ENCODE peak calls at places on chromosomes 11 and 22, in four cellular contexts. R is GM12865, X is tibial artery, S is colonic mucosa. H is an unnamed sample.

GRCh38 chr22:24010018-24010391 is 1.1 kb upstream of the CABIN1 start:
- DNase-seq in R (no peak), X (no peak), S (no peak), H (no peak)

GRCh38 chr11:115222218-115222862 is 281.9 kb downstream of the CADM1 start:
- DNase-seq in R (peak), X (no peak), S (no peak), H (no peak)

GRCh38 chr11:36622431-36623136 is 24.5 kb upstream of the RAG2 start:
- DNase-seq in R (peak), X (no peak), S (no peak), H (no peak)

GRCh38 chr11:67999201-67999629 is 4.7 kb downstream of the UNC93B1 start:
- DNase-seq in R (peak), X (no peak), S (no peak), H (peak)

GRCh38 chr11:110859998-110860397 is 147.8 kb upstream of the ARHGAP20 start:
- DNase-seq in R (no peak), X (no peak), S (peak), H (no peak)

GRCh38 chr11:42913731-42914130 is 398.1 kb upstream of the API5 start:
- DNase-seq in R (peak), X (no peak), S (no peak), H (no peak)

GRCh38 chr22:25054943-25055511 is 102.5 kb downstream of the KIAA1671 start:
- DNase-seq in R (peak), X (peak), S (no peak), H (no peak)

GRCh38 chr11:72629266-72629665 is 45.0 kb downstream of the PDE2A start:
- DNase-seq in R (no peak), X (no peak), S (peak), H (no peak)

GRCh38 chr11:5624489-5625278 is at the start of gene TRIM34:
- DNase-seq in R (peak), X (peak), S (peak), H (no peak)

GRCh38 chr11:119144825-119145476 is 3.9 kb upstream of the ABCG4 start:
- DNase-seq in R (peak), X (peak), S (peak), H (peak)

GRCh38 chr11:76724162-76724768 is 53.7 kb upstream of the LRRC32 start:
- DNase-seq in R (no peak), X (no peak), S (no peak), H (no peak)

GRCh38 chr11:76723142-76723541 is 52.6 kb upstream of the LRRC32 start:
- DNase-seq in R (no peak), X (no peak), S (no peak), H (no peak)

GRCh38 chr11:76723548-76723947 is 53.0 kb upstream of the LRRC32 start:
- DNase-seq in R (no peak), X (no peak), S (no peak), H (no peak)

GRCh38 chr11:76719686-76720085 is 49.1 kb upstream of the LRRC32 start:
- DNase-seq in R (no peak), X (no peak), S (no peak), H (no peak)

GRCh38 chr11:76721755-76722677 is 51.5 kb upstream of the LRRC32 start:
- DNase-seq in R (peak), X (peak), S (peak), H (no peak)
- TF ChIP-seq CTCF in R (peak), X (peak), S (peak), H (peak)

DNA sequence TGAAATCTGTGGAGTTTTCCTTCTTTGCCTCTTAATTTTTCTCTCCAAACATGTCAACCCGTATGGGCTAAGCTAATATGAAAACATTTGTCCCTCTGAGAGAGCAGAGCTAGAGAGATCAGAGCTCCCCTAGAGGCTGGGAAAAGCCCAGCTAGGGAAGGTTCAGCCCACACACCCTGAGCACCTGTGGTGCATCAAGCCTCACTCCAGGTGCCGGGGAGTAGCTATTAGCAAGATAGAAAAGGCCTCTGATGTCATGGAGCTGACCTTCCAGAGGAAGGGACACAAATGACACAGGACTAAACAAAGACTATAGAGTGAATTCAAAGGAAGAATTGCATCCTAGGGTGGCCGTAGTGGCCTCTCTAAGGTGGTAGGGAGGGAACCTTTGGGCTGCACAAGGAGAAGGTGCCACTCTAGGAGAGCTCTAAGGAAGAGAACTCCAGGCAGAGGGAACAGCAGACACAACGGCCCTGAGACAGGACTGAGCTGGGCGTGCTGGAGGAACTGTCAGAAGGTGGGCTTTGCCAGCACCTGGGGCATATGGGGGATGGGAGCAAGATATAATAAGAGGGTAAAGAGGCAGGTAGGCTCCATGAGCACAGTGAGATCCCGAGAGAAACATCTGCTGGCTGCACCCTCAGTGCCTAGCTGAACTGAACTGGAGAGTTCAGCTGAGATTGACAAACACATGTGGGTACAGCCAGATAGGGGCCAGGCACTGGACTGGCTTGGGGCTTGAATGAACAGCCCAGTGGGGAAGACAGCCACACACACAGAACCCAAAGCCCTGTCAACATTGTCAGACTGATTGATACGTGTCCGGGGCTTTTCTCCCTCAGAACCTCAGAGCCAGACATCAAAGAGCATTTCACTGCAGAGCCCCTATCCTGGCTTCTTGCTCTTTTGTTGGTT is 65.5 kb upstream of the DRD2 start:
- DNase-seq in R (no peak), X (no peak), S (no peak), H (no peak)
- TF ChIP-seq CTCF in R (no peak), X (no peak), S (no peak), H (no peak)

DNA sequence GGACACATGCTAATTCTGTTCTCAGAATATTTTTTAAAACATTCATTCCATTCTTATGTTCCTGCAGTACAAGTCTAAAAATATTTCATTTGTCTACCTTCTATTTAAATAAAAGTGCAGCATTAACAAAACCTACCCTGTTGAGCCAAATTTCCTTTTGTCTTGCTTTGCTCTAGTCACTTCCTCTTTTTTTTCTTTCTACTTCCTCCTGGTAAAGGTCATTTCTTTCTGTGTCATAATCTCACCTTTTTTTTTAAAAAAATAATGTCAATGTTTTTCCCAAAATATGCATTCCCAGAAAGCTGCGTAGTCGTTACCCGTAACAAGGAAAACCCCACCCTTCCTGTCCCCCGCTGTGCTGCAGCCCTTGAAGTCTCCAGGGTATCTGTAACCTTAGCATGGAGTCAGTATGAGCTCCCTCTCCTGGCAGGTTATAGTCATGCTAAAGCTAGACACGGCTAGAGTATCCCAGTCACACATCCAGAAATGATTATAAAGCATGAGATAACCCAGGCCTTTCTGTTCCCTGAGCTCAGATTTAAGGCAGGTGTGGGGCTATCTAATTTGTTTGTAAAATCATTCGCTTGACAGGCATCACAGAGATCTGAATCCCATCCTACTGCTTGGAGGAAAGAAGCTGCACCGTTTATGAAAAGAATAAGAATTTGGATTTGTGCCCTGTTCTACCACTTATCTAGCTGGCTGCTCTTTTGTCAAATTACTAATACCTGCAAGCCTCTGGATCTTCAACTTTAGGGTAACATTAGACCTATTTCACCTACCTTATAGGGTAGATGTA is 51.1 kb upstream of the EED start:
- DNase-seq in R (peak), X (peak), S (peak), H (no peak)
- TF ChIP-seq CTCF in R (peak), X (peak), S (peak), H (peak)

GRCh38 chr11:45671246-45672171 is 6.1 kb upstream of the CHST1 start:
- DNase-seq in R (no peak), X (no peak), S (no peak), H (no peak)
- TF ChIP-seq CTCF in R (no peak), X (no peak), S (no peak), H (no peak)

DNA sequence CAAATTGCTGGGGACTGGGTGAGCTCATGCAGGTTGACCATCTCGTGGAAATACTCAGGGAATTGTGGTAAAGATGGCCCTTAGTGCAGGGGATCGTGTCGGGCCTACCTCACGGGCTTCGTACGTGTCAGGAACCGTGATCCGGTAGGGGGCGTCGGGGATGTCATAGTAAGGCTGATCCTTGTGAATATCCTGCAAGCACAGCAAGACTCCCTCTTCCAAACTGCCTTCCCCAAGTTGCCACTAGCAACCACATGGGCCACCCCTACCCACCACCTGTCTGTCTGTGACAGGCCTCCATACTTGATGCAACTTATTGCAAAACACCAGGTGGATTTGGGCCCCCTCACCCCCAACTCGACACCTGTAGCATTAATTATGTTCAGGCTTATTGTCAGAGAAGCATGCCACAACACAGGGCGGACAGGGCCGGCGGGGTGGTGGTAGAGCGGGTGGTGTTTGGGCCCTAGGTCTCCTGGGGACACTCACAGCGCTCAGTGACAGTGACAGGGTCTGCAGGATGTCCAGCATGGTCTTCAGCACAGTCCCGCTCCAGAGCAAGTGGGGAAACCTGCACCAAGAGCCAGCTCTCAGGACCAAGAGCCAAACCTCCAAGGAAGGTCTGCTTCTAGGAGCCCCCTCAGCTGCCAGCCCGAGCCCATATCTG is 22.6 kb upstream of the SERPIND1 start:
- DNase-seq in R (no peak), X (no peak), S (no peak), H (no peak)
- TF ChIP-seq CTCF in R (no peak), X (no peak), S (no peak), H (peak)

GRCh38 chr11:1693327-1694063 is 3.5 kb upstream of the KRTAP5-6 start:
- DNase-seq in R (peak), X (peak), S (peak), H (no peak)
- TF ChIP-seq CTCF in R (peak), X (peak), S (peak), H (peak)

GRCh38 chr11:17987826-17988225 is 25.0 kb downstream of the SERGEF start:
- DNase-seq in R (no peak), X (no peak), S (no peak), H (no peak)

GRCh38 chr11:17988465-17988864 is 24.4 kb downstream of the SERGEF start:
- DNase-seq in R (no peak), X (no peak), S (no peak), H (no peak)

GRCh38 chr11:17985517-17985916 is 27.3 kb downstream of the SERGEF start:
- DNase-seq in R (no peak), X (no peak), S (no peak), H (no peak)

GRCh38 chr11:17986007-17986710 is 26.7 kb downstream of the SERGEF start:
- DNase-seq in R (no peak), X (peak), S (no peak), H (no peak)

DNA sequence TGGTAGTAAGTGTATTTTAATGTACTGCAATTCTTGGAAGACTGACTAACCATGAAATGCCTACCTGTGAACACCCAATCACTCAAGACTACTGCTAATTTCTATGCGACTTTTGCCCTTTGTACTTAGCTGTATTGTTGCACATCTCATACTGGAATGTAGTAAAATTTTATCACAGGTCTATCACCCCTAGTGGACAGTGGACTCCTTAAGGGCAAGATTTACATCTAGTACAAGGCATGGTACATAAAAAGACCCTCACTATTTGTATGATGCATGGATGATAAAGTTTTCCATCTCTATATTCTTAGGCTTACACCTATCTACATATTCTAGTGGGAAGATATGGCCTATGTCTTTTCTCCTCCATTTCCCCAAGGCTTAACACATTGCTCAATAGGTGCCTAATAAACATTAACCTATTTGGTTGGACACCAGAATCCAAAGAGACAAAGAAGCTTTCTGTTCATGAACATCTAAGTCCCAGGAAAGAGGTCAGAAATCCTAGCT is 26.1 kb downstream of the SERGEF start:
- DNase-seq in R (no peak), X (no peak), S (no peak), H (no peak)
- TF ChIP-seq CTCF in R (peak), X (no peak), S (no peak), H (peak)

GRCh38 chr11:99818991-99819390 is 798.2 kb downstream of the CNTN5 start:
- DNase-seq in R (no peak), X (no peak), S (no peak), H (no peak)
- TF ChIP-seq CTCF in R (no peak), X (no peak), S (no peak), H (no peak)

H was measured in chondrocyte.